ENCODE peak calls at places on chromosomes 2 and 18, in ten cellular contexts. Z, S, L, J, X, F, Q, D, O and R are unnamed samples. For H3K9me2, the result is how much of the 10 kb centered on the place peaks cover.

GRCh38 chr2:72619622-72620021 is 206.2 kb downstream of the EXOC6B start:
- DNase-seq in X (no peak), Q (peak), Z (no peak), S (no peak), F (no peak), L (no peak), O (no peak), J (no peak), D (no peak), R (no peak)

GRCh38 chr2:19357383-19358241 is 811 bp downstream of the OSR1 start:
- DNase-seq in X (no peak), D (peak), Q (peak), O (no peak), F (peak), Z (peak), J (no peak), L (peak), S (no peak), R (peak)

GRCh38 chr2:86533589-86533988 is 29.7 kb downstream of the CHMP3 start:
- DNase-seq in J (no peak), F (no peak), O (no peak), Q (no peak), X (no peak), L (no peak), D (no peak), S (no peak), Z (no peak), R (no peak)

GRCh38 chr2:173851256-173851655 is 113.9 kb downstream of the SP3 start:
- DNase-seq in F (peak), L (no peak), J (no peak), O (no peak), S (no peak), Q (no peak), D (peak), Z (peak), X (no peak), R (no peak)

GRCh38 chr2:128724994-128725393 is 406.3 kb upstream of the HS6ST1 start:
- DNase-seq in F (no peak), J (no peak), Z (no peak), S (no peak), X (no peak), L (no peak), Q (no peak), O (no peak), D (no peak), R (no peak)

GRCh38 chr2:158745067-158745865 is 49.9 kb upstream of the DAPL1 start:
- DNase-seq in O (peak), J (peak), L (peak), Z (peak), D (peak), Q (peak), F (peak), S (peak), X (peak), R (peak)

GRCh38 chr2:24077879-24078278 is 1.8 kb upstream of the SF3B6 start:
- DNase-seq in O (no peak), X (no peak), L (no peak), D (no peak), S (no peak), F (no peak), Q (no peak), Z (no peak), J (no peak), R (no peak)

GRCh38 chr18:63454497-63454896 is 22.3 kb upstream of the SERPINB5 start:
- DNase-seq in S (no peak), J (no peak), O (no peak), X (no peak), Z (peak), L (no peak), D (no peak), F (peak), Q (no peak), R (peak)

GRCh38 chr2:218020966-218021535 is 18.3 kb upstream of the TNS1 start:
- DNase-seq in Q (no peak), D (peak), Z (no peak), J (no peak), O (no peak), L (no peak), X (no peak), S (no peak), F (no peak), R (no peak)

GRCh38 chr2:128086244-128086643 is 4.8 kb upstream of the UGGT1 start:
- DNase-seq in J (no peak), Q (no peak), S (peak), O (no peak), Z (no peak), D (no peak), L (no peak), X (no peak), F (no peak), R (no peak)

GRCh38 chr2:169461143-169461542 is 18.2 kb upstream of the BBS5 start:
- DNase-seq in L (no peak), D (no peak), F (no peak), Z (no peak), O (no peak), J (no peak), S (no peak), Q (no peak), X (peak), R (no peak)

GRCh38 chr18:79883461-79884295 is 67.8 kb downstream of the SLC66A2 start:
- DNase-seq in Z (no peak), L (no peak), X (no peak), S (no peak), D (peak), J (no peak), O (no peak), Q (no peak), F (no peak), R (no peak)

GRCh38 chr18:69612242-69612641 is 211.6 kb downstream of the DOK6 start:
- DNase-seq in X (no peak), S (no peak), O (no peak), D (no peak), Q (no peak), L (no peak), Z (no peak), F (no peak), J (no peak), R (no peak)

GRCh38 chr2:40448476-40449079 is 3.3 kb downstream of the SLC8A1 start:
- DNase-seq in F (peak), D (peak), X (peak), Q (peak), Z (peak), J (peak), L (no peak), S (peak), O (peak), R (no peak)

GRCh38 chr2:60530660-60531276 is 22.7 kb downstream of the BCL11A start:
- DNase-seq in D (peak), X (no peak), Q (peak), J (no peak), Z (no peak), O (no peak), F (peak), S (peak), L (peak), R (no peak)

GRCh38 chr2:101205521-101205998 is 47.1 kb upstream of the CNOT11 start:
- DNase-seq in J (peak), Z (peak), F (peak), S (no peak), O (peak), Q (peak), D (peak), X (peak), L (peak), R (peak)

GRCh38 chr2:72211777-72212515 is 64.3 kb upstream of the CYP26B1 start:
- DNase-seq in S (no peak), J (no peak), D (no peak), F (no peak), Q (no peak), X (no peak), Z (peak), O (no peak), L (no peak), R (no peak)

GRCh38 chr2:176390276-176390675 is 121.0 kb downstream of the MTX2 start:
- DNase-seq in Z (peak), D (no peak), F (peak), O (peak), S (no peak), Q (no peak), J (no peak), X (no peak), L (no peak), R (no peak)

GRCh38 chr18:67483952-67484351 is 32.6 kb downstream of the DSEL start:
- DNase-seq in Q (no peak), L (no peak), D (no peak), F (no peak), S (no peak), J (no peak), X (no peak), O (no peak), Z (no peak), R (no peak)

GRCh38 chr2:42223822-42224268 is 54.7 kb downstream of the EML4 start:
- DNase-seq in X (no peak), Q (no peak), D (no peak), F (no peak), L (no peak), O (no peak), Z (peak), J (no peak), S (no peak), R (no peak)

GRCh38 chr2:234099266-234099665 is 48.8 kb downstream of the SPP2 start:
- DNase-seq in D (no peak), X (no peak), O (peak), L (no peak), S (peak), F (no peak), Z (no peak), Q (no peak), J (no peak), R (no peak)

DNA sequence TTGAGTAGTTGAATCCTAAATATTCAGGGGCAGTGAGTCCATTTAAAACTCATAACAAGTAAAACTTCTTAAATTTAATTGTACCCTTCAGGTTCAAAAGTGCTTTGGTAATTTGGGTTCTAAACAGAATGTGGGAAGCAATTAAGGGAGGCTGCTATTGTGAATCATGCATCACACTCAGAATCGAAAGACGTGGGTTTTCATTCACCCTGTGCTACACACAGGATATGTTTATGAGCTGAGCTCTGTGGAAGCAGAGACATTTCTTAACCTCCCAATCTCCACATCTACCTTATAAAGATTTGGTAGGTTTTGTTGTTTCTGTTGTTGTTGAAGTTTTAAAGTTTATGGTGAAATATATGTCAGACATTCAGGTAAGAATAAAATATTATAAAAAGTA is 633.4 kb downstream of the DPP10 start:
- DNase-seq in F (no peak), D (no peak), L (no peak), J (no peak), Z (no peak), O (no peak), S (no peak), X (no peak), Q (no peak), R (no peak)
- H3K9me2 ChIP-seq in F (under half), D (under half), L (under half), J (under half), Z (under half), O (under half), S (under half), X (under half), Q (under half), R (under half)

GRCh38 chr2:150484006-150484405 is 3.5 kb downstream of the RND3 start:
- DNase-seq in X (no peak), O (no peak), J (no peak), L (no peak), F (peak), S (no peak), D (no peak), Q (no peak), Z (peak), R (no peak)

GRCh38 chr2:150486539-150487484 is 655 bp downstream of the RND3 start:
- DNase-seq in J (no peak), L (peak), S (no peak), Z (peak), F (peak), Q (peak), D (peak), X (peak), O (no peak), R (no peak)

GRCh38 chr2:150484461-150484931 is 3.0 kb downstream of the RND3 start:
- DNase-seq in D (peak), F (peak), O (no peak), Q (no peak), J (no peak), S (no peak), X (no peak), Z (peak), L (no peak), R (no peak)

GRCh38 chr2:150485871-150486538 is 1.5 kb downstream of the RND3 start:
- DNase-seq in S (no peak), J (peak), F (peak), L (peak), X (peak), D (peak), O (no peak), Q (peak), Z (peak), R (peak)

DNA sequence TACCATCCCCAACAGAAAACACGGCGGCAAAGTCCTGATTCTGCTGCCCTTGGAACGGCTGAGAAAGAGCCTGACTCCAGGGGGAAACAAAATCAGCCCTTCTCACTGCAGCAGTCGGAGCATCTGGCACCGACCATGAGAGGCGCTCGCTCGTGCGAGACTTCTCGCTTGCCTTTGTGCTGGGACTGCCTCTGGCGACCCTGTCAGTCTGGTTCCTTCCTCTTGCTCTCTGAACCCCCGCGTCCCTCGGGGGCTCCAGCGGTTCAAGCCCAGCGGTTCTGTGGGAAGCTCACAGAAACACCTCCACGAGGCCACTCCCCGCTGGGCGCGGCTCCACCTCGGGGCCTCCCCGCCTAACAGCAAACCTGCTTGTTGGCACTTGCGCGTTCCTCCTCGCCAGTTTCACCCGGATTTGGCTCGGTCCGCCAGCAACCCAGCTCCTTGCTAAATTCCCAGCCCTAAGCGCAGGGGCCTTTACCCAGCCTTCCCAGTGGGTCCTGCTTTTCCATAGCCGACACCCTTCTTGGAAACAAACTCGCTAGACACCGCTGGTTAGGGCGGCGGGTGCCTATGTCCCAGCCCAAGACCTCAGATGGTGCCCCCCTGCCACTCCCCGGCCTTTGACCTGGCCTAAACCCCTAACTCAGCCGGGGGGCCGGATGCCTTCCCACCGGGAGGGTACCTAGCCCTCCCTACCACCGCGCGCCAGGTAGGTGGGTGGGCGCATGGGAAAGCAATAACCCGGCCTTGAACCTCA is 2.2 kb downstream of the RND3 start:
- DNase-seq in O (no peak), S (no peak), F (peak), J (no peak), Q (peak), Z (peak), L (peak), D (peak), X (peak), R (peak)
- H3K4me2 ChIP-seq in O (no peak), S (no peak), F (peak), J (peak), Q (peak), Z (peak), L (peak), D (peak), X (peak), R (peak)

DNA sequence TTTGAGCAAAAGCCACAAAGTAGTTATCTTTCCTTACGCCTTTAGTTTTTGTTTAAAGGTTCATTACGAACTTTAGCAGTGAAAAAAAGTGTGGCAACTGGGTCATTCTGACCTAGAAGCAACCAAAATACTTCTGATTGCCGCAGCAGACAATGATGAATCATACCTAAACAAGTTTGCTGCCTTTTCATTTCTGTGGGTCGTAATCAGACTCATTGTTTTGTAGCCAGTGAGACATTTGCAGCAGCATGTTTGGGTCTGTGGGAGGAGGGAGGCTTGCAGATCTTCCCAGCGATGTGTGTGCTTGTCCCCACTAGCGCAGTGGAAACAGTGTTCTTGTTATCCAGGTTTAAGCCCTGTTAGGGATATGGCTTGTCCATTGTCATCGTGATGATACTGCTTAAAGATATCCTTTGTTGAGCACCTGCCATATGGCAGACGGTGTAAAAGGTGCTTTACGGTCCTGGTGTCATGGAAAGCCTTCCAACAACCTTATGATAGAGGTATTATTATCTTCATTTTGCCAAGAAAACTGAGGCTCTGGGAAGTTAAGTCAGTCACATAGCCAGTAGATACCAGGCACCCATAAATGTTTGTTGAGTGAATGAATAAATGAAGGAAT is 1.3 kb upstream of the GREB1 start:
- DNase-seq in O (no peak), S (no peak), J (no peak), D (no peak), X (no peak), L (no peak), Z (peak), F (peak), Q (no peak), R (no peak)
- H3K4me3 ChIP-seq in O (no peak), S (no peak), J (no peak), D (no peak), X (no peak), L (no peak), Z (no peak), F (no peak), Q (no peak), R (peak)

GRCh38 chr2:37987098-37987497 is 62.0 kb downstream of the RMDN2 start:
- DNase-seq in Q (no peak), O (no peak), S (no peak), D (no peak), J (no peak), Z (no peak), F (no peak), L (no peak), X (no peak), R (no peak)
- H3K9me2 ChIP-seq in Q (under half), O (under half), S (under half), D (under half), J (under half), Z (under half), F (under half), L (under half), X (under half), R (under half)

DNA sequence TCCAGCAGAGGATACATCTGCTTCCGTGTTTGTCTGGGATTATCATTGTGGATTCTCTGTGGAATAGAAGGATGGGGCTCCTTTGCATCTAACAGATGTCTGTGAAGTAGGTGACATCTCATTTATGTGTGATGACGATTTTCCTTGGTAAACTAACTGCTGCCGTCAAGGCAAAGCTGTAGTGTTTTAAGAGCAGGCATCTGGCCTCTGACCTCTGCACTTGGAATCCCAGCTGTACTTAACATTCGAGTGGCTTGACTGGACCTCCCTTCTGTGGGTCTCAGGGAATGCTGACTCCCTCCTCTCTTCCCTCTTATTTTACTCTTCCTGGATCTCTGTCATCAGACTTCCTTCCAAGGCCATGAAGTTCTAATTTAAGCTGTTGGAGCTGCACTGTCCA is 56.4 kb downstream of the DCDC2C start:
- DNase-seq in X (no peak), F (no peak), L (no peak), Q (no peak), O (no peak), D (no peak), J (no peak), S (no peak), Z (no peak), R (no peak)
- H3K4me2 ChIP-seq in X (no peak), F (no peak), L (no peak), Q (no peak), O (no peak), D (no peak), J (no peak), S (no peak), Z (no peak), R (no peak)

GRCh38 chr2:202034249-202035088 is 814 bp downstream of the FZD7 start:
- DNase-seq in D (peak), X (peak), F (peak), Q (no peak), O (no peak), S (no peak), L (peak), Z (peak), J (no peak), R (no peak)

GRCh38 chr2:202030676-202031075 is 3.0 kb upstream of the FZD7 start:
- DNase-seq in F (no peak), Q (no peak), J (no peak), L (no peak), S (no peak), Z (peak), O (no peak), D (no peak), X (no peak), R (no peak)

GRCh38 chr2:202032841-202033316 is 776 bp upstream of the FZD7 start:
- DNase-seq in J (peak), S (peak), O (peak), Q (peak), D (no peak), Z (peak), X (peak), F (peak), L (peak), R (no peak)

GRCh38 chr2:202033317-202034248 is at the start of gene FZD7:
- DNase-seq in O (peak), F (peak), X (peak), Q (peak), L (peak), D (peak), Z (peak), J (peak), S (peak), R (peak)

GRCh38 chr2:202031261-202031986 is 2.2 kb upstream of the FZD7 start:
- DNase-seq in J (no peak), O (no peak), F (no peak), Q (no peak), Z (peak), D (no peak), X (no peak), L (no peak), S (no peak), R (no peak)
- H3K4me3 ChIP-seq in J (no peak), O (no peak), F (no peak), Q (peak), Z (no peak), D (no peak), X (no peak), L (no peak), S (no peak), R (no peak)